ENCODE peak calls at places on chromosomes 6 and 20, in eight cellular contexts. U, X, A, P, T, Z, D and H are unnamed samples.

GRCh38 chr6:100808638-100809275 is 72.4 kb downstream of the ASCC3 start:
- DNase-seq in T (peak; percentile 43), Z (no peak), U (peak; percentile 72), D (no peak), X (no peak), P (peak; percentile 59), A (no peak), H (peak; percentile 58)

GRCh38 chr20:20815711-20816455 is 103.4 kb upstream of the RALGAPA2 start:
- DNase-seq in U (no peak), P (no peak), A (no peak), X (no peak), D (no peak), Z (no peak), T (no peak), H (peak; percentile 3)

GRCh38 chr6:14401181-14401745 is 283.7 kb downstream of the CD83 start:
- DNase-seq in X (no peak), A (no peak), D (no peak), Z (no peak), T (no peak), P (no peak), U (no peak), H (no peak)

GRCh38 chr6:41750374-41750773 is 3.2 kb upstream of the PGC start:
- DNase-seq in Z (no peak), A (no peak), P (no peak), U (no peak), T (no peak), D (no peak), X (no peak), H (no peak)

GRCh38 chr6:25279748-25280616 is 808 bp downstream of the CARMIL1 start:
- DNase-seq in X (no peak), T (no peak), P (no peak), D (peak; percentile 50), U (no peak), A (peak; percentile 34), Z (peak; percentile 56), H (no peak)

GRCh38 chr6:142088858-142089216 is 43.9 kb upstream of the GJE1 start:
- DNase-seq in U (peak; percentile 47), D (no peak), X (no peak), Z (no peak), T (peak; percentile 48), A (no peak), P (peak; percentile 66), H (peak; percentile 53)

GRCh38 chr6:15843226-15843625 is 180.4 kb upstream of the DTNBP1 start:
- DNase-seq in Z (no peak), D (no peak), T (no peak), X (no peak), U (no peak), A (no peak), P (no peak), H (no peak)

GRCh38 chr6:40640591-40641293 is 53.6 kb upstream of the LRFN2 start:
- DNase-seq in P (no peak), U (no peak), X (peak; percentile 19), Z (no peak), T (no peak), D (no peak), A (no peak), H (no peak)

GRCh38 chr6:140636237-140636636 is 1261.8 kb upstream of the CITED2 start:
- DNase-seq in U (no peak), X (no peak), Z (no peak), D (no peak), T (no peak), P (no peak), A (no peak), H (no peak)

GRCh38 chr6:80767808-80768207 is 661.3 kb downstream of the BCKDHB start:
- DNase-seq in T (peak; percentile 89), D (peak; percentile 52), U (peak; percentile 95), A (peak; percentile 80), Z (no peak), P (peak; percentile 84), X (peak; percentile 61), H (peak; percentile 65)

GRCh38 chr6:40328376-40328987 is 258.7 kb downstream of the LRFN2 start:
- DNase-seq in Z (peak; percentile 52), P (no peak), D (peak; percentile 42), A (no peak), U (no peak), T (no peak), X (no peak), H (peak; percentile 54)

GRCh38 chr20:10231290-10231689 is 12.7 kb downstream of the SNAP25 start:
- DNase-seq in P (no peak), Z (no peak), A (no peak), T (no peak), D (no peak), U (no peak), X (no peak), H (no peak)

GRCh38 chr6:11343963-11344714 is 111.7 kb upstream of the NEDD9 start:
- DNase-seq in T (no peak), P (no peak), A (no peak), U (no peak), D (peak; percentile 51), Z (no peak), X (no peak), H (peak; percentile 99)

GRCh38 chr6:25612666-25613065 is 39.3 kb upstream of the SCGN start:
- DNase-seq in U (no peak), A (no peak), Z (no peak), T (peak; percentile 7), P (no peak), X (no peak), D (no peak), H (no peak)

DNA sequence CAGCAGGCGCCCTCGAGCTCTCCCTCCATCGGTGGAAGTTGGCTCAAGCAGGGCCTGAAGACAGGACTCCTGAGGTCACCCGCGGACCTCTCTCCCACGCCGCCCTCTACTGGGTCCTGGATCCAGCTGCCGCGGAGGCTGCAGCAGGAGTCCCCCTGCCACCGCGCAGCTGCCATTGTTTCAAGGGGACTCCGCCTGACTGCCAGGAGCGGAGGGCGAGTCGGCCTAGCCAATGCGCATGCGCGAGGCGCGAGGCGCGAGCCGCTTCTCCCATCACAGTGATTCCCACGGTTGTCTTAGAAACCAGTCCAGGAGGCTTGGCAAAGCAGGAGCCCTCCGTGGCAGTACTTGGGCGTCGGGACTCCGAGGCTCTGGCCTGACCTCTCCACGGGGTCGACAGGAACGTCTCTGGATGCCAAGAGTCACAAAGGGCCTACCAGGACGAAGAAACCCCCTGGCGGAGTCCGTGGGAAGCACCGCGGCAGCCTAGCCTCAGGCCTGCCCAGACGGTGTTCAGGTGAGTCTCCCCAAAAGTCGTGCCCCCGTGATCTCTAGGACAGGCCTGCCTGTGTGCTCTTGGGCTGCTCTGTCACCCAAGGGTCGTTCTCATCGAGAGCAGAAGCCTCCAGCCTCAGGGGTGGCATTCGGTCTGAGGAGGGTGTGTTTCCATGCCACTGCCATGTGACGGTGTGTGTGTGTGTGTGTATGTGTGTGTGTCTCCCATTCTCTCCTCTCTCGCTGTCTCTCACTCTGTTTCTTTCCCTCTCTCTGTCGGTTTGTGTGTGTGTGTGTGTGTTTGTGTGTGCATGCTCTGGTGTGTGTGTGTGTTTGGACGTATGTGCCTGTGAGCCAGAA is 290.6 kb upstream of the ZNF337 start:
- DNase-seq in X (no peak), T (peak; percentile 6), P (peak; percentile 22), Z (peak; percentile 53), A (peak; percentile 44), U (peak; percentile 12), D (peak; percentile 51), H (peak; percentile 4)
- TF ChIP-seq CTCF in X (no peak), T (peak; percentile 9), P (peak; percentile 41), Z (no peak), A (peak; percentile 50), U (no peak), D (no peak), H (peak; percentile 49)

DNA sequence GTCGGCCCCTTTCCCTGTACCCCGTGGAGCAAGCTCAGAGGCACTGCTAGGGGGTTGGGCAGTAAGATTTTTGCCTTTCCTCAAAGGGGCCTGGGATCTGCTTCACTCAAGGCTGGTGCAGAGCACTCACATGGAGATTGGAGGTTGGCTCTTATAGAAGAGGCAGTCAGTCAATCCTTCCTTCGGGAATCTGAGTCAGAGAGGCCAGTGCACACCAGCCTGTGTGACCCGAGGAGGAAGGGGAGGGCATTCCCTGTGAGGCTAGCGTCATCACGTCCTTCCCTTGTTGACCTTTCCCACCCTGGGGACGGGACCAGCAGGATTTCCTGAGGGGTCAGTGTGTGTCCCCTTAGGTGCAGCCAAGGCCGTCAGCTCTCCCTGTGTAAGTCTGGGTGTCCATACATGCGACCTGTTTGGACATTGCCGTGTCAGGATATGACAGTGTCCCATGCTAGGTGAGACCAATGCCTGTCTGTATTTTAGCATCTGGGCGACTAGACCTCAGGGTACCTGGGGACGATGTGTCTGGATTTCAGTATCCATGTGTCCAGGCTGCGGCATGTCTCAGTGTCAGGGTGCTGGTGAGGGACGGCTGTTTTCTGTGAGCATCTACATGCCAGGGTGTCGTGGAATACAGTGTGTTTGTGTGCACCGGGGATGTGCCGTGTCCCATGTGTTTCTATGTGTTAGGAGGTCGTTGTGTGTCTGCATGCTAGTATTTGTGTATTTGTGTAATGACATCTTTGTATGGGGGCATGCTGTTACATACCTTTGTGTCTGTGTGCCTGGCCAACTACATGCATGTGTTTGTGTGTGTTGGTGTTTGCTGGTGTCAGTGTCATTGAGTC is 2.8 kb upstream of the ZNF512B start:
- DNase-seq in P (no peak), D (no peak), U (no peak), A (peak; percentile 35), X (no peak), T (no peak), Z (no peak), H (no peak)
- H3K4me3 ChIP-seq in P (no peak overlapping the region), D (no peak overlapping the region), U (no peak overlapping the region), A (no peak overlapping the region), X (no peak overlapping the region), T (no peak overlapping the region), Z (no peak overlapping the region), H (no peak overlapping the region)

DNA sequence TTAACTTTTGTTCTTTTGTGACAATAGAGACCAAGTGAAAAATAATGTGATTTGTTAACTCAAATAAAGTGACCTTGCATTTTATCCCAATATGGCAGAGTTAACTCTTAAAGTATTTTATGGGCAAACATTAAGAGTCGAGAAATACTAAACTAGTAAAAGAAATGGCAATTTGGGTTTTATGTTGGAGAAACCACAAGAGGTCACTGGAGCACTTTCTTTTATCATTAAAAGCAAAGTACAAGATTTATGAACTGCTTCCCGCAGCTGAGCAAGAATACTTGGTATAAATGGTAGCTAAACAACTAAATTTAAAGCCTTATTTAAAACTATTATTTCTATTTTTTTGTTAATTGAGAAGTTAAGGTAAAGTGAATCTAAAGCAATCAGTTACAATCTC is 33.5 kb upstream of the MCM9 start:
- DNase-seq in X (no peak), D (no peak), A (no peak), T (peak; percentile 61), Z (no peak), U (peak; percentile 46), P (peak; percentile 32), H (peak; percentile 37)
- TF ChIP-seq CTCF in X (no peak), D (no peak), A (peak; percentile 49), T (no peak), Z (peak; percentile 32), U (peak; percentile 27), P (no peak), H (peak; percentile 2)

DNA sequence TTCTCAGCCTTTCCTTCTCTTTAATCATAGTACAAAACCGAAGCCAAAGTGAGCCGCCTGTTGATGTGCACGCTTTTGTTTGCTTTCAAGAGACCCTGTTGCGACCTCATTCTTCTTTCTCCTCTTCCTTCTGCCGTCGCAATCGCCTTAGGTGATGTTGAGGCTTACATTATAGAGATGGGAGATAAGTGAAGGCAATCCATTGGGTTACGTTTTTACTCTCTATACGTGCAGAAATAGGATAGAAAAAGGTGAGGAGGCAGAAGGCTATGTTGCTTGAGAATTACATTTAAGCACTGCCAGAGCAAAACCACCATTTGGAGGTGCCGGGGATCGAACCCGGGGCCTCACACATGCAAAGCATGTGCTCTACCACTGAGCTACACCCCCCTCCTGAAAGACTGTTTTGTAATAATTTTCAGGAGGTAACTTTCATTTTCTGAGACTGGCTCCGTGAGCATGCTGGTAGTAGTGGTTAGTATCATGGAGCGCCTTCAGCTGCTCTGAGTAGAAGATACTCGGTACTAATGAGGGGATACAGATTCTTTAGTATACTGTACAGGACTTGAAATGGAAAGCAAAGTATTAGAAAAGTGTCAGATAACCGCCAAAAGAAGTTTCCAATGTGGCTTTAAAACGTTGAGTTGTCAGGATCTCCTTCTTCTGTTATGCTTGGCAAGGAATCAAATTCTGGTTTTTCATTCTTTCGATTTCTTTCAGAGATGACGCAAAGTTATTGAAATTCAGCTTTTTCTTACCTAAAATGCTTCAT is 165.6 kb downstream of the TRIM27 start:
- DNase-seq in T (peak; percentile 51), D (no peak), U (peak; percentile 56), Z (no peak), A (no peak), X (no peak), P (peak; percentile 62), H (peak; percentile 60)
- H3K4me3 ChIP-seq in T (no peak overlapping the region), D (no peak overlapping the region), U (no peak overlapping the region), Z (no peak overlapping the region), A (no peak overlapping the region), X (no peak overlapping the region), P (peak overlapping the region; percentile 22), H (peak overlapping the region; percentile 3)